ENCODE peak calls at places on chromosomes 7 and 10, in ten cellular contexts. One of them, this sample, is unnamed.

GRCh38 chr10:99394761-99395386 is 35.5 kb downstream of the GOT1 start:
- DNase-seq in activated CD8-positive, alpha-beta memory T cell treated with anti-CD3 and anti-CD28 coated beads for 48 hours: no peak
- DNase-seq in NAMALWA: no peak
- DNase-seq in hypothalamus: no peak
- DNase-seq in Daoy: no peak
- DNase-seq in activated naive CD8-positive, alpha-beta T cell treated with anti-CD3 and anti-CD28 coated beads, Interleukin-2, amount 10 ng/mL, durations not matched to agents 7 days and 5 days: no peak
- DNase-seq in BJ: no peak
- DNase-seq in substantia nigra: no peak
- DNase-seq in iris pigment epithelial cell: no peak
- DNase-seq in stimulated activated CD8-positive, alpha-beta memory T cell treated with anti-CD3 and anti-CD28 coated beads, Interleukin-12 subunit alpha, Interleukin-12 subunit beta, amount 100 ng/mL, for 4 hours: no peak
- DNase-seq in this sample: no peak

GRCh38 chr7:24920702-24921679 is 59.0 kb downstream of the OSBPL3 start:
- DNase-seq in Daoy: peak; percentile 44
- DNase-seq in hypothalamus: no peak
- DNase-seq in iris pigment epithelial cell: no peak
- DNase-seq in activated naive CD8-positive, alpha-beta T cell treated with anti-CD3 and anti-CD28 coated beads, Interleukin-2, amount 10 ng/mL, durations not matched to agents 7 days and 5 days: peak; percentile 42
- DNase-seq in substantia nigra: no peak
- DNase-seq in NAMALWA: no peak
- DNase-seq in activated CD8-positive, alpha-beta memory T cell treated with anti-CD3 and anti-CD28 coated beads for 48 hours: no peak
- DNase-seq in BJ: no peak
- DNase-seq in stimulated activated CD8-positive, alpha-beta memory T cell treated with anti-CD3 and anti-CD28 coated beads, Interleukin-12 subunit alpha, Interleukin-12 subunit beta, amount 100 ng/mL, for 4 hours: no peak
- DNase-seq in this sample: no peak

GRCh38 chr10:25959540-25960232 is 25.7 kb downstream of the MYO3A start:
- DNase-seq in hypothalamus: no peak
- DNase-seq in NAMALWA: no peak
- DNase-seq in activated CD8-positive, alpha-beta memory T cell treated with anti-CD3 and anti-CD28 coated beads for 48 hours: no peak
- DNase-seq in activated naive CD8-positive, alpha-beta T cell treated with anti-CD3 and anti-CD28 coated beads, Interleukin-2, amount 10 ng/mL, durations not matched to agents 7 days and 5 days: no peak
- DNase-seq in substantia nigra: no peak
- DNase-seq in Daoy: no peak
- DNase-seq in BJ: no peak
- DNase-seq in stimulated activated CD8-positive, alpha-beta memory T cell treated with anti-CD3 and anti-CD28 coated beads, Interleukin-12 subunit alpha, Interleukin-12 subunit beta, amount 100 ng/mL, for 4 hours: no peak
- DNase-seq in iris pigment epithelial cell: no peak
- DNase-seq in this sample: no peak

GRCh38 chr7:108973075-108973474 is 403.4 kb downstream of the DNAJB9 start:
- DNase-seq in activated CD8-positive, alpha-beta memory T cell treated with anti-CD3 and anti-CD28 coated beads for 48 hours: no peak
- DNase-seq in BJ: no peak
- DNase-seq in NAMALWA: peak; percentile 23
- DNase-seq in substantia nigra: no peak
- DNase-seq in activated naive CD8-positive, alpha-beta T cell treated with anti-CD3 and anti-CD28 coated beads, Interleukin-2, amount 10 ng/mL, durations not matched to agents 7 days and 5 days: no peak
- DNase-seq in iris pigment epithelial cell: no peak
- DNase-seq in Daoy: no peak
- DNase-seq in hypothalamus: no peak
- DNase-seq in stimulated activated CD8-positive, alpha-beta memory T cell treated with anti-CD3 and anti-CD28 coated beads, Interleukin-12 subunit alpha, Interleukin-12 subunit beta, amount 100 ng/mL, for 4 hours: no peak
- DNase-seq in this sample: no peak

GRCh38 chr10:97849491-97850402 is at the start of gene GOLGA7B:
- DNase-seq in NAMALWA: peak; percentile 17
- DNase-seq in stimulated activated CD8-positive, alpha-beta memory T cell treated with anti-CD3 and anti-CD28 coated beads, Interleukin-12 subunit alpha, Interleukin-12 subunit beta, amount 100 ng/mL, for 4 hours: peak; percentile 51
- DNase-seq in hypothalamus: no peak
- DNase-seq in Daoy: peak; percentile 52
- DNase-seq in iris pigment epithelial cell: peak; percentile 20
- DNase-seq in activated CD8-positive, alpha-beta memory T cell treated with anti-CD3 and anti-CD28 coated beads for 48 hours: peak; percentile 45
- DNase-seq in BJ: no peak
- DNase-seq in activated naive CD8-positive, alpha-beta T cell treated with anti-CD3 and anti-CD28 coated beads, Interleukin-2, amount 10 ng/mL, durations not matched to agents 7 days and 5 days: peak; percentile 85
- DNase-seq in substantia nigra: no peak
- DNase-seq in this sample: no peak

GRCh38 chr7:55239406-55239805 is 125.7 kb upstream of the LANCL2 start:
- DNase-seq in stimulated activated CD8-positive, alpha-beta memory T cell treated with anti-CD3 and anti-CD28 coated beads, Interleukin-12 subunit alpha, Interleukin-12 subunit beta, amount 100 ng/mL, for 4 hours: no peak
- DNase-seq in NAMALWA: no peak
- DNase-seq in activated CD8-positive, alpha-beta memory T cell treated with anti-CD3 and anti-CD28 coated beads for 48 hours: no peak
- DNase-seq in activated naive CD8-positive, alpha-beta T cell treated with anti-CD3 and anti-CD28 coated beads, Interleukin-2, amount 10 ng/mL, durations not matched to agents 7 days and 5 days: no peak
- DNase-seq in substantia nigra: no peak
- DNase-seq in BJ: no peak
- DNase-seq in Daoy: no peak
- DNase-seq in iris pigment epithelial cell: no peak
- DNase-seq in hypothalamus: no peak
- DNase-seq in this sample: no peak

GRCh38 chr10:28036587-28036986 is 37.7 kb upstream of the ODAD2 start:
- DNase-seq in activated naive CD8-positive, alpha-beta T cell treated with anti-CD3 and anti-CD28 coated beads, Interleukin-2, amount 10 ng/mL, durations not matched to agents 7 days and 5 days: no peak
- DNase-seq in activated CD8-positive, alpha-beta memory T cell treated with anti-CD3 and anti-CD28 coated beads for 48 hours: no peak
- DNase-seq in stimulated activated CD8-positive, alpha-beta memory T cell treated with anti-CD3 and anti-CD28 coated beads, Interleukin-12 subunit alpha, Interleukin-12 subunit beta, amount 100 ng/mL, for 4 hours: no peak
- DNase-seq in NAMALWA: no peak
- DNase-seq in substantia nigra: no peak
- DNase-seq in hypothalamus: no peak
- DNase-seq in BJ: peak; percentile 66
- DNase-seq in iris pigment epithelial cell: peak; percentile 75
- DNase-seq in Daoy: no peak
- DNase-seq in this sample: no peak

GRCh38 chr10:91313761-91314520 is 93.5 kb downstream of the PCGF5 start:
- DNase-seq in Daoy: peak; percentile 26
- DNase-seq in stimulated activated CD8-positive, alpha-beta memory T cell treated with anti-CD3 and anti-CD28 coated beads, Interleukin-12 subunit alpha, Interleukin-12 subunit beta, amount 100 ng/mL, for 4 hours: no peak
- DNase-seq in BJ: no peak
- DNase-seq in iris pigment epithelial cell: peak; percentile 92
- DNase-seq in activated CD8-positive, alpha-beta memory T cell treated with anti-CD3 and anti-CD28 coated beads for 48 hours: no peak
- DNase-seq in substantia nigra: no peak
- DNase-seq in activated naive CD8-positive, alpha-beta T cell treated with anti-CD3 and anti-CD28 coated beads, Interleukin-2, amount 10 ng/mL, durations not matched to agents 7 days and 5 days: no peak
- DNase-seq in hypothalamus: no peak
- DNase-seq in NAMALWA: no peak
- DNase-seq in this sample: no peak

GRCh38 chr7:100483101-100483727 is 513 bp upstream of the NYAP1 start:
- DNase-seq in iris pigment epithelial cell: peak; percentile 53
- DNase-seq in activated CD8-positive, alpha-beta memory T cell treated with anti-CD3 and anti-CD28 coated beads for 48 hours: peak; percentile 92
- DNase-seq in hypothalamus: peak; percentile 54
- DNase-seq in NAMALWA: peak; percentile 89
- DNase-seq in activated naive CD8-positive, alpha-beta T cell treated with anti-CD3 and anti-CD28 coated beads, Interleukin-2, amount 10 ng/mL, durations not matched to agents 7 days and 5 days: peak; percentile 93
- DNase-seq in substantia nigra: peak; percentile 21
- DNase-seq in stimulated activated CD8-positive, alpha-beta memory T cell treated with anti-CD3 and anti-CD28 coated beads, Interleukin-12 subunit alpha, Interleukin-12 subunit beta, amount 100 ng/mL, for 4 hours: peak; percentile 72
- DNase-seq in BJ: no peak
- DNase-seq in Daoy: peak; percentile 81
- DNase-seq in this sample: no peak

GRCh38 chr10:25725917-25726716 is 207.9 kb upstream of the MYO3A start:
- DNase-seq in NAMALWA: peak; percentile 79
- DNase-seq in activated CD8-positive, alpha-beta memory T cell treated with anti-CD3 and anti-CD28 coated beads for 48 hours: no peak
- DNase-seq in substantia nigra: no peak
- DNase-seq in stimulated activated CD8-positive, alpha-beta memory T cell treated with anti-CD3 and anti-CD28 coated beads, Interleukin-12 subunit alpha, Interleukin-12 subunit beta, amount 100 ng/mL, for 4 hours: no peak
- DNase-seq in activated naive CD8-positive, alpha-beta T cell treated with anti-CD3 and anti-CD28 coated beads, Interleukin-2, amount 10 ng/mL, durations not matched to agents 7 days and 5 days: no peak
- DNase-seq in hypothalamus: no peak
- DNase-seq in BJ: no peak
- DNase-seq in Daoy: peak; percentile 54
- DNase-seq in iris pigment epithelial cell: peak; percentile 58
- DNase-seq in this sample: no peak

GRCh38 chr7:77395543-77395942 is 20.6 kb downstream of the GSAP start:
- DNase-seq in activated CD8-positive, alpha-beta memory T cell treated with anti-CD3 and anti-CD28 coated beads for 48 hours: no peak
- DNase-seq in Daoy: no peak
- DNase-seq in iris pigment epithelial cell: no peak
- DNase-seq in BJ: no peak
- DNase-seq in hypothalamus: no peak
- DNase-seq in stimulated activated CD8-positive, alpha-beta memory T cell treated with anti-CD3 and anti-CD28 coated beads, Interleukin-12 subunit alpha, Interleukin-12 subunit beta, amount 100 ng/mL, for 4 hours: no peak
- DNase-seq in substantia nigra: no peak
- DNase-seq in NAMALWA: no peak
- DNase-seq in activated naive CD8-positive, alpha-beta T cell treated with anti-CD3 and anti-CD28 coated beads, Interleukin-2, amount 10 ng/mL, durations not matched to agents 7 days and 5 days: no peak
- DNase-seq in this sample: no peak

GRCh38 chr7:154748387-154748786 is 254.5 kb downstream of the PAXIP1 start:
- DNase-seq in iris pigment epithelial cell: no peak
- DNase-seq in stimulated activated CD8-positive, alpha-beta memory T cell treated with anti-CD3 and anti-CD28 coated beads, Interleukin-12 subunit alpha, Interleukin-12 subunit beta, amount 100 ng/mL, for 4 hours: no peak
- DNase-seq in hypothalamus: no peak
- DNase-seq in substantia nigra: no peak
- DNase-seq in NAMALWA: no peak
- DNase-seq in BJ: no peak
- DNase-seq in Daoy: no peak
- DNase-seq in activated naive CD8-positive, alpha-beta T cell treated with anti-CD3 and anti-CD28 coated beads, Interleukin-2, amount 10 ng/mL, durations not matched to agents 7 days and 5 days: no peak
- DNase-seq in activated CD8-positive, alpha-beta memory T cell treated with anti-CD3 and anti-CD28 coated beads for 48 hours: no peak
- DNase-seq in this sample: no peak

GRCh38 chr7:27160546-27161213 is 4.2 kb upstream of the HOXA7 start:
- DNase-seq in activated naive CD8-positive, alpha-beta T cell treated with anti-CD3 and anti-CD28 coated beads, Interleukin-2, amount 10 ng/mL, durations not matched to agents 7 days and 5 days: peak; percentile 88
- DNase-seq in BJ: no peak
- DNase-seq in substantia nigra: peak; percentile 12
- DNase-seq in stimulated activated CD8-positive, alpha-beta memory T cell treated with anti-CD3 and anti-CD28 coated beads, Interleukin-12 subunit alpha, Interleukin-12 subunit beta, amount 100 ng/mL, for 4 hours: peak; percentile 72
- DNase-seq in Daoy: peak; percentile 95
- DNase-seq in activated CD8-positive, alpha-beta memory T cell treated with anti-CD3 and anti-CD28 coated beads for 48 hours: peak; percentile 89
- DNase-seq in iris pigment epithelial cell: peak; percentile 59
- DNase-seq in NAMALWA: peak; percentile 91
- DNase-seq in hypothalamus: peak; percentile 50
- DNase-seq in this sample: peak; percentile 81

GRCh38 chr7:6359021-6359420 is 86.6 kb upstream of the CYTH3 start:
- DNase-seq in substantia nigra: no peak
- DNase-seq in iris pigment epithelial cell: no peak
- DNase-seq in BJ: no peak
- DNase-seq in Daoy: no peak
- DNase-seq in hypothalamus: no peak
- DNase-seq in activated CD8-positive, alpha-beta memory T cell treated with anti-CD3 and anti-CD28 coated beads for 48 hours: no peak
- DNase-seq in stimulated activated CD8-positive, alpha-beta memory T cell treated with anti-CD3 and anti-CD28 coated beads, Interleukin-12 subunit alpha, Interleukin-12 subunit beta, amount 100 ng/mL, for 4 hours: no peak
- DNase-seq in NAMALWA: peak; percentile 63
- DNase-seq in activated naive CD8-positive, alpha-beta T cell treated with anti-CD3 and anti-CD28 coated beads, Interleukin-2, amount 10 ng/mL, durations not matched to agents 7 days and 5 days: no peak
- DNase-seq in this sample: no peak

GRCh38 chr10:113187066-113187777 is 237.2 kb downstream of the TCF7L2 start:
- DNase-seq in Daoy: peak; percentile 9
- DNase-seq in activated CD8-positive, alpha-beta memory T cell treated with anti-CD3 and anti-CD28 coated beads for 48 hours: no peak
- DNase-seq in activated naive CD8-positive, alpha-beta T cell treated with anti-CD3 and anti-CD28 coated beads, Interleukin-2, amount 10 ng/mL, durations not matched to agents 7 days and 5 days: no peak
- DNase-seq in stimulated activated CD8-positive, alpha-beta memory T cell treated with anti-CD3 and anti-CD28 coated beads, Interleukin-12 subunit alpha, Interleukin-12 subunit beta, amount 100 ng/mL, for 4 hours: no peak
- DNase-seq in NAMALWA: no peak
- DNase-seq in hypothalamus: peak; percentile 16
- DNase-seq in iris pigment epithelial cell: peak; percentile 31
- DNase-seq in substantia nigra: no peak
- DNase-seq in BJ: no peak
- DNase-seq in this sample: no peak

GRCh38 chr10:28928484-28928883 is 251.2 kb downstream of the BAMBI start:
- DNase-seq in hypothalamus: no peak
- DNase-seq in NAMALWA: no peak
- DNase-seq in iris pigment epithelial cell: peak; percentile 39
- DNase-seq in activated CD8-positive, alpha-beta memory T cell treated with anti-CD3 and anti-CD28 coated beads for 48 hours: no peak
- DNase-seq in activated naive CD8-positive, alpha-beta T cell treated with anti-CD3 and anti-CD28 coated beads, Interleukin-2, amount 10 ng/mL, durations not matched to agents 7 days and 5 days: no peak
- DNase-seq in Daoy: peak; percentile 9
- DNase-seq in BJ: no peak
- DNase-seq in substantia nigra: no peak
- DNase-seq in stimulated activated CD8-positive, alpha-beta memory T cell treated with anti-CD3 and anti-CD28 coated beads, Interleukin-12 subunit alpha, Interleukin-12 subunit beta, amount 100 ng/mL, for 4 hours: no peak
- DNase-seq in this sample: no peak

GRCh38 chr7:29748286-29749099 is 57.8 kb upstream of the WIPF3 start:
- DNase-seq in activated naive CD8-positive, alpha-beta T cell treated with anti-CD3 and anti-CD28 coated beads, Interleukin-2, amount 10 ng/mL, durations not matched to agents 7 days and 5 days: no peak
- DNase-seq in NAMALWA: peak; percentile 56
- DNase-seq in Daoy: peak; percentile 64
- DNase-seq in activated CD8-positive, alpha-beta memory T cell treated with anti-CD3 and anti-CD28 coated beads for 48 hours: no peak
- DNase-seq in iris pigment epithelial cell: peak; percentile 60
- DNase-seq in hypothalamus: no peak
- DNase-seq in BJ: no peak
- DNase-seq in substantia nigra: no peak
- DNase-seq in stimulated activated CD8-positive, alpha-beta memory T cell treated with anti-CD3 and anti-CD28 coated beads, Interleukin-12 subunit alpha, Interleukin-12 subunit beta, amount 100 ng/mL, for 4 hours: no peak
- DNase-seq in this sample: no peak

GRCh38 chr7:67590649-67591048 is 594.0 kb downstream of the TYW1 start:
- DNase-seq in iris pigment epithelial cell: no peak
- DNase-seq in NAMALWA: no peak
- DNase-seq in stimulated activated CD8-positive, alpha-beta memory T cell treated with anti-CD3 and anti-CD28 coated beads, Interleukin-12 subunit alpha, Interleukin-12 subunit beta, amount 100 ng/mL, for 4 hours: no peak
- DNase-seq in activated CD8-positive, alpha-beta memory T cell treated with anti-CD3 and anti-CD28 coated beads for 48 hours: no peak
- DNase-seq in hypothalamus: no peak
- DNase-seq in BJ: no peak
- DNase-seq in Daoy: no peak
- DNase-seq in substantia nigra: no peak
- DNase-seq in activated naive CD8-positive, alpha-beta T cell treated with anti-CD3 and anti-CD28 coated beads, Interleukin-2, amount 10 ng/mL, durations not matched to agents 7 days and 5 days: no peak
- DNase-seq in this sample: no peak

GRCh38 chr7:149762610-149763009 is 10.8 kb downstream of the ZNF467 start:
- DNase-seq in activated CD8-positive, alpha-beta memory T cell treated with anti-CD3 and anti-CD28 coated beads for 48 hours: no peak
- DNase-seq in stimulated activated CD8-positive, alpha-beta memory T cell treated with anti-CD3 and anti-CD28 coated beads, Interleukin-12 subunit alpha, Interleukin-12 subunit beta, amount 100 ng/mL, for 4 hours: no peak
- DNase-seq in hypothalamus: no peak
- DNase-seq in Daoy: no peak
- DNase-seq in BJ: no peak
- DNase-seq in activated naive CD8-positive, alpha-beta T cell treated with anti-CD3 and anti-CD28 coated beads, Interleukin-2, amount 10 ng/mL, durations not matched to agents 7 days and 5 days: no peak
- DNase-seq in NAMALWA: no peak
- DNase-seq in iris pigment epithelial cell: no peak
- DNase-seq in substantia nigra: no peak
- DNase-seq in this sample: no peak

GRCh38 chr7:133645870-133646492 is 393.1 kb downstream of the EXOC4 start:
- DNase-seq in activated naive CD8-positive, alpha-beta T cell treated with anti-CD3 and anti-CD28 coated beads, Interleukin-2, amount 10 ng/mL, durations not matched to agents 7 days and 5 days: no peak
- DNase-seq in Daoy: no peak
- DNase-seq in hypothalamus: no peak
- DNase-seq in substantia nigra: no peak
- DNase-seq in activated CD8-positive, alpha-beta memory T cell treated with anti-CD3 and anti-CD28 coated beads for 48 hours: no peak
- DNase-seq in BJ: no peak
- DNase-seq in NAMALWA: no peak
- DNase-seq in iris pigment epithelial cell: peak; percentile 37
- DNase-seq in stimulated activated CD8-positive, alpha-beta memory T cell treated with anti-CD3 and anti-CD28 coated beads, Interleukin-12 subunit alpha, Interleukin-12 subunit beta, amount 100 ng/mL, for 4 hours: no peak
- DNase-seq in this sample: no peak

GRCh38 chr7:18289801-18290200 is 205.7 kb upstream of the HDAC9 start:
- DNase-seq in Daoy: no peak
- DNase-seq in BJ: no peak
- DNase-seq in stimulated activated CD8-positive, alpha-beta memory T cell treated with anti-CD3 and anti-CD28 coated beads, Interleukin-12 subunit alpha, Interleukin-12 subunit beta, amount 100 ng/mL, for 4 hours: no peak
- DNase-seq in iris pigment epithelial cell: no peak
- DNase-seq in activated naive CD8-positive, alpha-beta T cell treated with anti-CD3 and anti-CD28 coated beads, Interleukin-2, amount 10 ng/mL, durations not matched to agents 7 days and 5 days: no peak
- DNase-seq in activated CD8-positive, alpha-beta memory T cell treated with anti-CD3 and anti-CD28 coated beads for 48 hours: no peak
- DNase-seq in hypothalamus: no peak
- DNase-seq in NAMALWA: no peak
- DNase-seq in substantia nigra: no peak
- DNase-seq in this sample: no peak

GRCh38 chr10:5496261-5497250 is 2.8 kb downstream of the CALML5 start:
- DNase-seq in substantia nigra: no peak
- DNase-seq in Daoy: no peak
- DNase-seq in iris pigment epithelial cell: no peak
- DNase-seq in stimulated activated CD8-positive, alpha-beta memory T cell treated with anti-CD3 and anti-CD28 coated beads, Interleukin-12 subunit alpha, Interleukin-12 subunit beta, amount 100 ng/mL, for 4 hours: no peak
- DNase-seq in activated naive CD8-positive, alpha-beta T cell treated with anti-CD3 and anti-CD28 coated beads, Interleukin-2, amount 10 ng/mL, durations not matched to agents 7 days and 5 days: no peak
- DNase-seq in NAMALWA: no peak
- DNase-seq in activated CD8-positive, alpha-beta memory T cell treated with anti-CD3 and anti-CD28 coated beads for 48 hours: no peak
- DNase-seq in BJ: no peak
- DNase-seq in hypothalamus: no peak
- DNase-seq in this sample: no peak

GRCh38 chr7:155000795-155001194 is 2.1 kb downstream of the PAXIP1 start:
- DNase-seq in stimulated activated CD8-positive, alpha-beta memory T cell treated with anti-CD3 and anti-CD28 coated beads, Interleukin-12 subunit alpha, Interleukin-12 subunit beta, amount 100 ng/mL, for 4 hours: no peak
- DNase-seq in Daoy: no peak
- DNase-seq in substantia nigra: no peak
- DNase-seq in activated naive CD8-positive, alpha-beta T cell treated with anti-CD3 and anti-CD28 coated beads, Interleukin-2, amount 10 ng/mL, durations not matched to agents 7 days and 5 days: no peak
- DNase-seq in iris pigment epithelial cell: no peak
- DNase-seq in NAMALWA: no peak
- DNase-seq in activated CD8-positive, alpha-beta memory T cell treated with anti-CD3 and anti-CD28 coated beads for 48 hours: no peak
- DNase-seq in BJ: no peak
- DNase-seq in hypothalamus: no peak
- DNase-seq in this sample: no peak

GRCh38 chr10:92834981-92835380 is 13.3 kb upstream of the EXOC6 start:
- DNase-seq in stimulated activated CD8-positive, alpha-beta memory T cell treated with anti-CD3 and anti-CD28 coated beads, Interleukin-12 subunit alpha, Interleukin-12 subunit beta, amount 100 ng/mL, for 4 hours: no peak
- DNase-seq in Daoy: no peak
- DNase-seq in activated naive CD8-positive, alpha-beta T cell treated with anti-CD3 and anti-CD28 coated beads, Interleukin-2, amount 10 ng/mL, durations not matched to agents 7 days and 5 days: no peak
- DNase-seq in substantia nigra: no peak
- DNase-seq in iris pigment epithelial cell: peak; percentile 59
- DNase-seq in BJ: no peak
- DNase-seq in NAMALWA: no peak
- DNase-seq in hypothalamus: no peak
- DNase-seq in activated CD8-positive, alpha-beta memory T cell treated with anti-CD3 and anti-CD28 coated beads for 48 hours: no peak
- DNase-seq in this sample: no peak

GRCh38 chr10:63466168-63466935 is 575 bp upstream of the JMJD1C start:
- DNase-seq in iris pigment epithelial cell: peak; percentile 68
- DNase-seq in Daoy: peak; percentile 60
- DNase-seq in NAMALWA: peak; percentile 80
- DNase-seq in stimulated activated CD8-positive, alpha-beta memory T cell treated with anti-CD3 and anti-CD28 coated beads, Interleukin-12 subunit alpha, Interleukin-12 subunit beta, amount 100 ng/mL, for 4 hours: peak; percentile 9
- DNase-seq in substantia nigra: no peak
- DNase-seq in BJ: no peak
- DNase-seq in hypothalamus: peak; percentile 48
- DNase-seq in activated CD8-positive, alpha-beta memory T cell treated with anti-CD3 and anti-CD28 coated beads for 48 hours: peak; percentile 12
- DNase-seq in activated naive CD8-positive, alpha-beta T cell treated with anti-CD3 and anti-CD28 coated beads, Interleukin-2, amount 10 ng/mL, durations not matched to agents 7 days and 5 days: no peak
- DNase-seq in this sample: no peak

GRCh38 chr7:27750336-27750735 is 10.4 kb downstream of the TAX1BP1 start:
- DNase-seq in hypothalamus: no peak
- DNase-seq in substantia nigra: no peak
- DNase-seq in activated naive CD8-positive, alpha-beta T cell treated with anti-CD3 and anti-CD28 coated beads, Interleukin-2, amount 10 ng/mL, durations not matched to agents 7 days and 5 days: no peak
- DNase-seq in iris pigment epithelial cell: peak; percentile 22
- DNase-seq in activated CD8-positive, alpha-beta memory T cell treated with anti-CD3 and anti-CD28 coated beads for 48 hours: no peak
- DNase-seq in BJ: no peak
- DNase-seq in stimulated activated CD8-positive, alpha-beta memory T cell treated with anti-CD3 and anti-CD28 coated beads, Interleukin-12 subunit alpha, Interleukin-12 subunit beta, amount 100 ng/mL, for 4 hours: no peak
- DNase-seq in NAMALWA: no peak
- DNase-seq in Daoy: no peak
- DNase-seq in this sample: no peak